ENCODE peak calls at places on chromosomes 11 and 22, in nine cellular contexts. H, P, G, V, Z, E, W, L and C are unnamed samples.

GRCh38 chr22:48944433-48944755 is 883.3 kb downstream of the BRD1 start:
- DNase-seq in H (peak), P (no peak), G (no peak), V (no peak), Z (no peak), E (no peak), W (no peak), L (no peak), C (peak)

GRCh38 chr22:20972933-20973577 is 6.0 kb downstream of the AIFM3 start:
- DNase-seq in H (no peak), P (no peak), G (no peak), V (no peak), Z (no peak), E (no peak), W (no peak), L (no peak), C (no peak)

GRCh38 chr11:2306971-2307732 is 5.3 kb downstream of the TSPAN32 start:
- DNase-seq in H (no peak), P (no peak), G (no peak), V (no peak), Z (no peak), E (no peak), W (no peak), L (no peak), C (no peak)

GRCh38 chr11:75317446-75318122 is 33.9 kb downstream of the ARRB1 start:
- DNase-seq in H (no peak), P (no peak), G (no peak), V (no peak), Z (no peak), E (no peak), W (no peak), L (no peak), C (no peak)

GRCh38 chr22:36086170-36086490 is 57.5 kb upstream of the RBFOX2 start:
- DNase-seq in H (no peak), P (no peak), G (no peak), V (no peak), Z (no peak), E (no peak), W (no peak), L (no peak), C (no peak)

GRCh38 chr11:79290766-79291165 is 150.1 kb downstream of the TENM4 start:
- DNase-seq in H (no peak), P (no peak), G (no peak), V (no peak), Z (no peak), E (no peak), W (no peak), L (no peak), C (no peak)

GRCh38 chr11:75554258-75555022 is 7.6 kb upstream of the SERPINH1 start:
- DNase-seq in H (peak), P (peak), G (peak), V (no peak), Z (no peak), E (no peak), W (peak), L (peak), C (peak)

GRCh38 chr22:35400335-35400680 is 368 bp downstream of the MCM5 start:
- DNase-seq in H (no peak), P (no peak), G (peak), V (no peak), Z (peak), E (no peak), W (no peak), L (no peak), C (no peak)

GRCh38 chr11:57434640-57435546 is 8.0 kb upstream of the SLC43A3 start:
- DNase-seq in H (no peak), P (no peak), G (no peak), V (no peak), Z (no peak), E (no peak), W (peak), L (no peak), C (peak)

GRCh38 chr11:66953431-66953833 is 4.8 kb downstream of the PC start:
- DNase-seq in H (no peak), P (no peak), G (no peak), V (no peak), Z (no peak), E (no peak), W (no peak), L (no peak), C (no peak)

GRCh38 chr11:76120513-76121081 is 85.7 kb downstream of the WNT11 start:
- DNase-seq in H (no peak), P (peak), G (no peak), V (no peak), Z (no peak), E (no peak), W (no peak), L (no peak), C (no peak)

GRCh38 chr11:62752994-62753735 is 795 bp downstream of the ZBTB3 start:
- DNase-seq in H (no peak), P (no peak), G (no peak), V (no peak), Z (no peak), E (no peak), W (no peak), L (no peak), C (no peak)

GRCh38 chr11:63405114-63405513 is 35.5 kb downstream of the SLC22A9 start:
- DNase-seq in H (no peak), P (no peak), G (no peak), V (no peak), Z (no peak), E (no peak), W (no peak), L (no peak), C (no peak)

GRCh38 chr11:68373810-68374501 is 61.6 kb downstream of the LRP5 start:
- DNase-seq in H (no peak), P (peak), G (peak), V (no peak), Z (no peak), E (no peak), W (peak), L (peak), C (no peak)

GRCh38 chr11:46499821-46500220 is 94.0 kb downstream of the AMBRA1 start:
- DNase-seq in H (no peak), P (no peak), G (no peak), V (no peak), Z (no peak), E (no peak), W (no peak), L (no peak), C (no peak)

GRCh38 chr11:102061276-102061675 is 14.0 kb downstream of the CFAP300 start:
- DNase-seq in H (no peak), P (no peak), G (no peak), V (no peak), Z (no peak), E (no peak), W (no peak), L (no peak), C (no peak)

GRCh38 chr11:117037279-117037951 is 60.8 kb downstream of the SIK3 start:
- DNase-seq in H (no peak), P (no peak), G (no peak), V (no peak), Z (no peak), E (no peak), W (no peak), L (peak), C (no peak)

GRCh38 chr11:69510471-69511357 is 29.3 kb downstream of the LINC01488 start:
- DNase-seq in H (peak), P (no peak), G (no peak), V (no peak), Z (no peak), E (no peak), W (no peak), L (no peak), C (no peak)

GRCh38 chr11:61967924-61968757 is 707 bp upstream of the FTH1 start:
- DNase-seq in H (peak), P (peak), G (peak), V (no peak), Z (peak), E (no peak), W (peak), L (no peak), C (peak)

GRCh38 chr22:46023558-46023981 is 46.6 kb upstream of the WNT7B start:
- DNase-seq in H (peak), P (peak), G (no peak), V (no peak), Z (no peak), E (no peak), W (no peak), L (no peak), C (peak)

GRCh38 chr11:72721689-72722049 is 30.5 kb downstream of the ARAP1 start:
- DNase-seq in H (no peak), P (peak), G (peak), V (no peak), Z (peak), E (no peak), W (no peak), L (no peak), C (no peak)

GRCh38 chr11:80393210-80393609 is 952.4 kb upstream of the TENM4 start:
- DNase-seq in H (no peak), P (no peak), G (no peak), V (no peak), Z (no peak), E (no peak), W (no peak), L (no peak), C (no peak)

GRCh38 chr22:17773606-17774205 is 563 bp downstream of the BID start:
- DNase-seq in H (no peak), P (peak), G (peak), V (peak), Z (peak), E (no peak), W (peak), L (no peak), C (no peak)

GRCh38 chr11:106047636-106048035 is 25.6 kb upstream of the MSANTD4 start:
- DNase-seq in H (no peak), P (no peak), G (no peak), V (no peak), Z (no peak), E (no peak), W (no peak), L (no peak), C (no peak)

GRCh38 chr22:26711205-26711958 is 54.0 kb downstream of the MIAT start:
- DNase-seq in H (no peak), P (peak), G (no peak), V (no peak), Z (no peak), E (no peak), W (no peak), L (no peak), C (no peak)

GRCh38 chr22:21641417-21641794 is 696 bp upstream of the SDF2L1 start:
- DNase-seq in H (no peak), P (peak), G (peak), V (no peak), Z (no peak), E (no peak), W (peak), L (peak), C (no peak)

GRCh38 chr11:122241561-122241960 is 125.5 kb upstream of the BLID start:
- DNase-seq in H (no peak), P (no peak), G (no peak), V (no peak), Z (no peak), E (no peak), W (no peak), L (no peak), C (no peak)

GRCh38 chr11:102932678-102933077 is 22.9 kb downstream of the MMP13 start:
- DNase-seq in H (no peak), P (no peak), G (no peak), V (no peak), Z (no peak), E (no peak), W (no peak), L (no peak), C (no peak)

GRCh38 chr11:74702383-74703007 is 28.7 kb downstream of the CHRDL2 start:
- DNase-seq in H (peak), P (peak), G (peak), V (peak), Z (peak), E (no peak), W (peak), L (peak), C (peak)

GRCh38 chr22:41401781-41402648 is 20.3 kb downstream of the TEF start:
- DNase-seq in H (no peak), P (peak), G (no peak), V (no peak), Z (no peak), E (no peak), W (peak), L (peak), C (no peak)

GRCh38 chr22:18121436-18122253 is 11.0 kb downstream of the TUBA8 start:
- DNase-seq in H (no peak), P (no peak), G (no peak), V (no peak), Z (no peak), E (no peak), W (no peak), L (no peak), C (no peak)